ENCODE peak calls at places on chromosomes 7 and 10, in nine cellular contexts. L is thoracic aorta, Y is HFF-Myc, I is PC-3, F is lower lobe of right lung, K is WTC11, T is cardiac fibroblast, M is psoas muscle, S is lung. O is an unnamed sample.

GRCh38 chr7:108347616-108348015 is 108.6 kb downstream of the NRCAM start:
- DNase-seq in Y (peak), S (no peak), T (peak), L (no peak), I (peak), F (no peak), M (no peak), K (peak), O (no peak)

GRCh38 chr7:156845379-156846101 is 47.4 kb downstream of the LMBR1 start:
- DNase-seq in Y (no peak), K (no peak), I (peak), S (no peak), T (peak), M (no peak), F (no peak), L (no peak), O (no peak)

GRCh38 chr10:122725768-122726167 is 26.1 kb upstream of the C10orf120 start:
- DNase-seq in I (peak), S (no peak), F (no peak), T (no peak), K (peak), L (no peak), M (no peak), Y (no peak), O (no peak)

GRCh38 chr7:73906874-73907273 is 45.9 kb downstream of the TMEM270 start:
- DNase-seq in L (no peak), F (peak), I (no peak), K (no peak), M (no peak), S (no peak), T (no peak), Y (no peak), O (no peak)

GRCh38 chr10:1311707-1312106 is 255.5 kb downstream of the WDR37 start:
- DNase-seq in I (no peak), S (no peak), K (no peak), L (no peak), F (no peak), T (no peak), Y (no peak), M (no peak), O (no peak)

GRCh38 chr10:1426786-1427185 is 310.5 kb downstream of the ADARB2 start:
- DNase-seq in T (no peak), F (no peak), M (no peak), I (no peak), L (no peak), Y (no peak), S (no peak), K (no peak), O (no peak)

GRCh38 chr7:146736446-146737190 is 620.0 kb downstream of the CNTNAP2 start:
- DNase-seq in K (no peak), Y (no peak), S (no peak), M (no peak), I (peak), L (no peak), F (no peak), T (peak), O (no peak)

GRCh38 chr10:323651-324293 is 188.5 kb downstream of the ZMYND11 start:
- DNase-seq in K (no peak), M (peak), L (peak), I (peak), S (peak), Y (peak), T (peak), F (peak), O (no peak)

GRCh38 chr10:117365612-117366011 is 9.6 kb downstream of the PDZD8 start:
- DNase-seq in K (no peak), T (no peak), Y (no peak), F (no peak), I (peak), L (no peak), S (peak), M (no peak), O (no peak)

GRCh38 chr10:36739884-36740445 is 385.4 kb upstream of the ANKRD30A start:
- DNase-seq in K (no peak), M (no peak), T (peak), Y (no peak), I (peak), S (no peak), L (no peak), F (no peak), O (no peak)

GRCh38 chr7:15461576-15461975 is 100.2 kb downstream of the AGMO start:
- DNase-seq in M (no peak), T (peak), F (no peak), S (no peak), I (peak), Y (peak), K (no peak), L (no peak), O (no peak)

GRCh38 chr7:104089622-104090021 is 100.2 kb upstream of the RELN start:
- DNase-seq in F (no peak), T (no peak), I (no peak), K (no peak), S (no peak), M (no peak), Y (no peak), L (no peak), O (no peak)

GRCh38 chr7:69674701-69675182 is 76.5 kb downstream of the AUTS2 start:
- DNase-seq in S (no peak), F (no peak), K (no peak), L (no peak), M (no peak), Y (no peak), T (no peak), I (no peak), O (no peak)

GRCh38 chr10:112711366-112711765 is 238.7 kb upstream of the TCF7L2 start:
- DNase-seq in I (peak), M (no peak), S (no peak), L (no peak), T (peak), F (no peak), Y (peak), K (no peak), O (no peak)

GRCh38 chr7:39413866-39414668 is 152.1 kb upstream of the YAE1 start:
- DNase-seq in Y (no peak), F (peak), I (peak), L (no peak), M (peak), S (no peak), K (peak), T (peak), O (no peak)
- TF ChIP-seq CTCF in Y (no peak), F (no peak), I (no peak), L (no peak), M (no peak), S (no peak), K (no peak), T (no peak), O (no peak)

GRCh38 chr7:77248154-77248553 is 48.5 kb upstream of the FGL2 start:
- DNase-seq in I (no peak), K (no peak), M (no peak), S (no peak), T (no peak), F (no peak), L (no peak), Y (no peak), O (no peak)

GRCh38 chr7:77246031-77246430 is 46.4 kb upstream of the FGL2 start:
- DNase-seq in F (no peak), L (no peak), M (no peak), K (no peak), Y (no peak), I (no peak), T (no peak), S (no peak), O (no peak)

GRCh38 chr7:77244222-77244934 is 44.8 kb upstream of the FGL2 start:
- DNase-seq in F (no peak), M (no peak), S (no peak), L (no peak), Y (no peak), T (no peak), I (peak), K (no peak), O (no peak)

GRCh38 chr7:77245015-77245755 is 45.6 kb upstream of the FGL2 start:
- DNase-seq in S (no peak), M (peak), T (peak), K (no peak), Y (no peak), F (peak), I (no peak), L (no peak), O (no peak)

DNA sequence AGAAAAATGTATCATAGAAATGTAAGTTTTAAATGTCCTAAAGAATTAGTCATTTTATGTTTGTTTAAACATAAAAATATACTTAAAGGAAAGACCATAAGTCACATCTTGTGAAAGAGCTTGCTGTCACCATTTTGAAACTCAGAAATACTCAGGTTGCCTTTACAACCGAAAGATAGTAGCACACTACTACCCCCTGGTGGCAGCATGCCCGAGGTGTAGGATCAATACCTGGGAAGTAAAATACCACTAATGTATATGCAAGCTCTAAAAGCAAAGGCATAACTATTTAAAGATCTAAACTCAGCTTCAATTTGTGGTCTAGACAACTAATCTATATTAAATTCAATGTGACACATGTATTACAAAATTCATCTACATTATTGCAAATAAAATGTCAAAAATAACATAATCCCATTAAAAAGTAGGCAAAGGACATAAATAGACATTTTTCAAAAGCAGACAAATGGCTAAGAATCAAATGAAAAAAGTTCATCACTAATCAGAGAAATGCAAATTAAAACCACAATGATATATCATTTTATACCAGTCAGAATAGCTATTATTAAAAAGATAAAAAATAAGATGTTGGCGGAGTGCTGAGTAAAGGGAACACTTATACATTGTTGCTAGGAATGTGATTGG is 47.7 kb upstream of the FGL2 start:
- DNase-seq in F (peak), Y (peak), K (peak), M (peak), I (peak), S (peak), L (peak), T (peak), O (peak)
- TF ChIP-seq CTCF in F (peak), Y (peak), K (peak), M (peak), I (peak), S (peak), L (peak), T (peak), O (peak)

GRCh38 chr10:124349993-124350280 is 68.8 kb downstream of the OAT start:
- DNase-seq in I (no peak), F (no peak), S (no peak), Y (no peak), L (no peak), T (no peak), M (no peak), K (no peak), O (no peak)

GRCh38 chr10:124348801-124349200 is 69.9 kb downstream of the OAT start:
- DNase-seq in Y (no peak), F (no peak), S (no peak), K (no peak), I (no peak), L (no peak), T (no peak), M (no peak), O (no peak)

GRCh38 chr10:124346831-124347230 is 71.9 kb downstream of the OAT start:
- DNase-seq in M (no peak), L (no peak), Y (no peak), I (no peak), S (no peak), T (no peak), F (no peak), K (no peak), O (no peak)

GRCh38 chr10:124349231-124349992 is 69.3 kb downstream of the OAT start:
- DNase-seq in T (no peak), L (no peak), I (no peak), Y (no peak), K (no peak), F (no peak), M (no peak), S (no peak), O (no peak)

DNA sequence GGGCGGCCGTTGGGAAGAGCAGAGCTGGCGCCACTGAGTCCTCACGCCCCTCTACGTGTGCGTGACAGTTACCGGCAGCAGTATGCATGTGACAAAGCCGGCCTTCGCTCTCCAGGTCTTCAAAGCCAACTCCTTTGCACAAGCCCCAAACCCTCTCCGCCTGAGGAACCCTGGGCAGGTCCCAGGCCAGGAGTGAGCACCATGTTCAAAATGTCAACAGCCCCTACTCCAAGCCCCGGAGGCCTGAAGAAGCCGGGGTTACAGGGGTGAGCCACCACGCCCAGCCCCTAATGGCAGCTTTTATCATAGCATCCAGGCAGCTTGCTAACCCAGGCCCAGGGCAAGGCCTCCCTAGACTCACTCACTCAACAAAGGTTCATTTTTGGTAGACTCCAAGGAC is 70.8 kb downstream of the OAT start:
- DNase-seq in Y (no peak), I (no peak), M (no peak), T (no peak), L (no peak), S (no peak), K (peak), F (no peak), O (no peak)
- TF ChIP-seq CTCF in Y (no peak), I (no peak), M (no peak), T (no peak), L (no peak), S (no peak), K (peak), F (no peak), O (no peak)

DNA sequence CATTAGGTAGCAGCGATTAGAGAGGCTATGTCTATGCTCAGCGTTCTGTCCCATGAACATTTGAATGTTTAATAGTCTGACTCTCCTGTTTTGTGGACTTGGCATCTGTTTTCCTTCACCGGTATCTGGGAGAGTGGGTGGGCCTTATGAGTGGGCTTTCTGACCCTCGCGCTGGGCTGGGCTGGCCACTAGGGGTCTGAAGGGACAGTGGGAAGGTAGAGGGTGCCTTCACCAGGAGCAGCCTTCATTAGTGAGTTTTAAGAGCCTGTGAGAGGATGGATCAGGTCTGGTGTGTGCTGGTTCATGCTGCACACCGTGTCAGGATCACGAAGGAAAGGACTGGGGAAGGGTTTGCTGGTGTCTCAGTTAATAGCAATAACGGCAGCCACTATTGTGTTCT is 33.4 kb downstream of the DCLRE1A start:
- DNase-seq in Y (no peak), L (no peak), K (peak), F (no peak), S (no peak), I (no peak), T (no peak), M (no peak), O (no peak)
- TF ChIP-seq CTCF in Y (peak), L (no peak), K (peak), F (no peak), S (no peak), I (peak), T (no peak), M (no peak), O (no peak)

GRCh38 chr10:132884041-132884440 is 58.3 kb downstream of the CFAP46 start:
- DNase-seq in F (no peak), S (no peak), K (peak), T (no peak), Y (no peak), L (no peak), I (no peak), M (no peak), O (no peak)

GRCh38 chr10:132885451-132886210 is 56.7 kb downstream of the CFAP46 start:
- DNase-seq in I (no peak), Y (no peak), S (no peak), M (no peak), K (peak), T (no peak), F (peak), L (no peak), O (no peak)

GRCh38 chr10:132886211-132887099 is 55.9 kb downstream of the CFAP46 start:
- DNase-seq in I (peak), Y (no peak), F (peak), M (no peak), K (peak), L (no peak), T (no peak), S (no peak), O (no peak)

GRCh38 chr10:132883391-132883881 is 58.9 kb downstream of the CFAP46 start:
- DNase-seq in T (no peak), K (peak), L (no peak), M (no peak), F (no peak), Y (no peak), I (no peak), S (no peak), O (no peak)

GRCh38 chr10:132884691-132885271 is 57.6 kb downstream of the CFAP46 start:
- DNase-seq in L (no peak), M (no peak), T (no peak), F (no peak), Y (no peak), I (no peak), S (no peak), K (peak), O (no peak)
- TF ChIP-seq CTCF in L (no peak), M (no peak), T (no peak), F (no peak), Y (no peak), I (no peak), S (no peak), K (no peak), O (no peak)

DNA sequence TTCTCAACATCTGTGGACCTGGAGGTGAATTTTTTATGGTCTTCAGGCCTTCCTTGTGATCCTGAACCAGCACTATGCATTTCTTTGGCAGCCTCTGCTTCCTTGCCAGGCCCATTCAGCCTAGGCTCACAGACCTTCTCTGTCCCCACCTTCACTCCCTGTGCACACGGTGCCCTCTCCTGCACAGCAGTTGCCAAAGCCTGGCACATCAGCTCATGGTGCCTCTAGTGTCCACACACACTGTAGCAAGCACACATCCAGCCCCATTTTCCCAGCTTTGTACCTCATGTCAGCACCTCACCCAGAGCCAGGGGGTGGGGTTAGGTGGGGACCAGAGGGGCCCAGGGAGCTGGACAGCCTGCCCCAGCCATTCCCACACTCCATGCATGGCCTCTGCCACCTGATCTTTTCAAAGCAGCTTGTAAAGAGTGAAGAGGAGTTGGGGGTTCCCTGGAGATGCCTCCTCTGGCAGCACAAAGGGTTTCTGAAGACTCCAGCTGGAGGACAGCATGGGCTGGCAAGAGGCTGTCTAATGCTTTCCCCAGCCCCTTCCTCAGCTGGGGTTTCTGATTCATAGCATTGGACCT is 57.9 kb upstream of the TMEM72 start:
- DNase-seq in T (peak), S (no peak), I (peak), M (no peak), F (no peak), K (no peak), Y (no peak), L (no peak), O (no peak)
- TF ChIP-seq CTCF in T (peak), S (no peak), I (peak), M (no peak), F (no peak), K (no peak), Y (peak), L (no peak), O (no peak)

O was measured in CD14-positive monocyte.